ENCODE peak calls at places on chromosome 12, in eight cellular contexts. One of them, this sample, is unnamed.

GRCh38 chr12:27179399-27180214 is 64.5 kb upstream of the STK38L start:
- DNase-seq in head of caudate nucleus: no peak
- DNase-seq in EL: peak; percentile 89
- DNase-seq in AG09309: no peak
- DNase-seq in GM04504: no peak
- DNase-seq in Caki2: peak; percentile 52
- DNase-seq in brain microvascular endothelial cell: peak; percentile 96
- DNase-seq in lower lobe of right lung: no peak
- DNase-seq in this sample: peak; percentile 69

GRCh38 chr12:11927311-11927935 is 143.3 kb upstream of the BCL2L14 start:
- DNase-seq in AG09309: no peak
- DNase-seq in GM04504: no peak
- DNase-seq in Caki2: no peak
- DNase-seq in EL: no peak
- DNase-seq in head of caudate nucleus: no peak
- DNase-seq in brain microvascular endothelial cell: peak; percentile 86
- DNase-seq in lower lobe of right lung: no peak
- DNase-seq in this sample: no peak

GRCh38 chr12:111424189-111424792 is 18.6 kb downstream of the SH2B3 start:
- DNase-seq in Caki2: no peak
- DNase-seq in lower lobe of right lung: no peak
- DNase-seq in head of caudate nucleus: no peak
- DNase-seq in EL: no peak
- DNase-seq in brain microvascular endothelial cell: no peak
- DNase-seq in AG09309: no peak
- DNase-seq in GM04504: no peak
- DNase-seq in this sample: no peak

GRCh38 chr12:62435337-62436163 is 31.1 kb upstream of the MON2 start:
- DNase-seq in AG09309: peak; percentile 11
- DNase-seq in brain microvascular endothelial cell: peak; percentile 62
- DNase-seq in lower lobe of right lung: peak; percentile 59
- DNase-seq in Caki2: peak; percentile 21
- DNase-seq in GM04504: peak; percentile 33
- DNase-seq in head of caudate nucleus: peak; percentile 72
- DNase-seq in EL: peak; percentile 71
- DNase-seq in this sample: no peak

GRCh38 chr12:71942259-71942658 is 3.6 kb downstream of the TPH2 start:
- DNase-seq in AG09309: no peak
- DNase-seq in brain microvascular endothelial cell: no peak
- DNase-seq in EL: no peak
- DNase-seq in GM04504: no peak
- DNase-seq in Caki2: no peak
- DNase-seq in lower lobe of right lung: no peak
- DNase-seq in head of caudate nucleus: no peak
- DNase-seq in this sample: no peak

GRCh38 chr12:89528434-89528833 is 2.6 kb upstream of the POC1B start:
- DNase-seq in brain microvascular endothelial cell: no peak
- DNase-seq in EL: no peak
- DNase-seq in AG09309: no peak
- DNase-seq in head of caudate nucleus: no peak
- DNase-seq in lower lobe of right lung: no peak
- DNase-seq in GM04504: no peak
- DNase-seq in Caki2: no peak
- DNase-seq in this sample: no peak

GRCh38 chr12:94753071-94753779 is 102.9 kb upstream of the TMCC3 start:
- DNase-seq in AG09309: no peak
- DNase-seq in brain microvascular endothelial cell: no peak
- DNase-seq in lower lobe of right lung: no peak
- DNase-seq in head of caudate nucleus: peak; percentile 14
- DNase-seq in Caki2: no peak
- DNase-seq in EL: no peak
- DNase-seq in GM04504: no peak
- DNase-seq in this sample: no peak

GRCh38 chr12:76311796-76312195 is 36.4 kb downstream of the BBS10 start:
- DNase-seq in GM04504: peak; percentile 24
- DNase-seq in EL: peak; percentile 73
- DNase-seq in lower lobe of right lung: no peak
- DNase-seq in head of caudate nucleus: no peak
- DNase-seq in Caki2: no peak
- DNase-seq in AG09309: no peak
- DNase-seq in brain microvascular endothelial cell: peak; percentile 25
- DNase-seq in this sample: peak; percentile 25

GRCh38 chr12:132559652-132560420 is 50.5 kb downstream of the LRCOL1 start:
- DNase-seq in AG09309: no peak
- DNase-seq in EL: peak; percentile 55
- DNase-seq in GM04504: peak; percentile 10
- DNase-seq in Caki2: peak; percentile 54
- DNase-seq in lower lobe of right lung: no peak
- DNase-seq in brain microvascular endothelial cell: no peak
- DNase-seq in head of caudate nucleus: peak; percentile 57
- DNase-seq in this sample: no peak

GRCh38 chr12:12206776-12207388 is 60.0 kb downstream of the LRP6 start:
- DNase-seq in EL: no peak
- DNase-seq in Caki2: no peak
- DNase-seq in head of caudate nucleus: no peak
- DNase-seq in lower lobe of right lung: no peak
- DNase-seq in brain microvascular endothelial cell: no peak
- DNase-seq in AG09309: no peak
- DNase-seq in GM04504: no peak
- DNase-seq in this sample: no peak

GRCh38 chr12:32051511-32052299 is 54.9 kb upstream of the BICD1 start:
- DNase-seq in EL: peak; percentile 98
- DNase-seq in AG09309: peak; percentile 53
- DNase-seq in brain microvascular endothelial cell: peak; percentile 87
- DNase-seq in head of caudate nucleus: no peak
- DNase-seq in Caki2: peak; percentile 93
- DNase-seq in lower lobe of right lung: no peak
- DNase-seq in GM04504: peak; percentile 74
- DNase-seq in this sample: peak; percentile 87

GRCh38 chr12:32178341-32179010 is 71.8 kb downstream of the BICD1 start:
- DNase-seq in AG09309: no peak
- DNase-seq in head of caudate nucleus: no peak
- DNase-seq in EL: no peak
- DNase-seq in lower lobe of right lung: no peak
- DNase-seq in Caki2: no peak
- DNase-seq in GM04504: no peak
- DNase-seq in brain microvascular endothelial cell: no peak
- DNase-seq in this sample: no peak

GRCh38 chr12:77204055-77204454 is 138.7 kb upstream of the E2F7 start:
- DNase-seq in lower lobe of right lung: no peak
- DNase-seq in AG09309: no peak
- DNase-seq in brain microvascular endothelial cell: peak; percentile 18
- DNase-seq in GM04504: no peak
- DNase-seq in Caki2: no peak
- DNase-seq in EL: no peak
- DNase-seq in head of caudate nucleus: no peak
- DNase-seq in this sample: no peak

GRCh38 chr12:113676547-113676946 is 204.9 kb upstream of the LHX5 start:
- DNase-seq in EL: no peak
- DNase-seq in lower lobe of right lung: no peak
- DNase-seq in GM04504: no peak
- DNase-seq in brain microvascular endothelial cell: no peak
- DNase-seq in AG09309: no peak
- DNase-seq in head of caudate nucleus: no peak
- DNase-seq in Caki2: no peak
- DNase-seq in this sample: no peak

GRCh38 chr12:55816876-55817351 is 610 bp downstream of the SARNP start:
- DNase-seq in EL: peak; percentile 35
- DNase-seq in lower lobe of right lung: no peak
- DNase-seq in head of caudate nucleus: peak; percentile 26
- DNase-seq in Caki2: no peak
- DNase-seq in brain microvascular endothelial cell: peak; percentile 20
- DNase-seq in GM04504: no peak
- DNase-seq in AG09309: no peak
- DNase-seq in this sample: no peak

GRCh38 chr12:58395470-58395869 is 454.1 kb downstream of the ATP23 start:
- DNase-seq in lower lobe of right lung: no peak
- DNase-seq in AG09309: no peak
- DNase-seq in GM04504: no peak
- DNase-seq in head of caudate nucleus: no peak
- DNase-seq in EL: peak; percentile 47
- DNase-seq in Caki2: peak; percentile 40
- DNase-seq in brain microvascular endothelial cell: no peak
- DNase-seq in this sample: no peak